ENCODE peak calls at places on chromosomes 5 and 9, in five cellular contexts. A, Z, D, I and W are unnamed samples. For H3K79me2, the result is how much of the 10 kb centered on the place peaks cover.

GRCh38 chr9:119289740-119290139 is 79.5 kb downstream of the BRINP1 start:
- DNase-seq in Z (no peak), I (peak), A (peak), D (peak), W (peak)

GRCh38 chr5:145848854-145849253 is 13.7 kb upstream of the PRELID2 start:
- DNase-seq in I (no peak), Z (peak), D (no peak), A (no peak), W (peak)

GRCh38 chr5:132422720-132423442 is 53.4 kb downstream of the SLC22A5 start:
- DNase-seq in D (no peak), I (peak), Z (no peak), A (peak), W (peak)

GRCh38 chr9:89497978-89498844 is at the start of gene SEMA4D:
- DNase-seq in D (peak), I (peak), A (peak), Z (no peak), W (peak)

GRCh38 chr5:96785271-96785670 is 22.5 kb downstream of the ERAP1 start:
- DNase-seq in D (no peak), I (no peak), A (no peak), Z (no peak), W (no peak)

GRCh38 chr9:16516887-16517286 is 353.6 kb downstream of the BNC2 start:
- DNase-seq in D (no peak), Z (no peak), A (peak), I (no peak), W (peak)

GRCh38 chr5:176491056-176491646 is 43.0 kb downstream of the FAF2 start:
- DNase-seq in A (no peak), Z (no peak), I (no peak), D (no peak), W (no peak)

GRCh38 chr5:914174-914573 is 21.5 kb downstream of the TRIP13 start:
- DNase-seq in I (no peak), D (no peak), Z (no peak), A (no peak), W (no peak)

GRCh38 chr9:93089024-93089423 is 7.0 kb upstream of the CARD19 start:
- DNase-seq in D (no peak), A (no peak), Z (no peak), I (no peak), W (no peak)

GRCh38 chr5:147752666-147753290 is 29.8 kb downstream of the JAKMIP2 start:
- DNase-seq in I (no peak), A (no peak), D (no peak), Z (no peak), W (no peak)

GRCh38 chr5:113005454-113005853 is 28.9 kb downstream of the DCP2 start:
- DNase-seq in A (peak), I (no peak), Z (no peak), D (no peak), W (peak)

GRCh38 chr9:89390068-89390555 is 71.8 kb downstream of the SECISBP2 start:
- DNase-seq in I (no peak), A (no peak), Z (no peak), D (no peak), W (no peak)

GRCh38 chr5:178642351-178642909 is 15.6 kb upstream of the CLK4 start:
- DNase-seq in I (no peak), D (peak), A (peak), Z (peak), W (peak)

DNA sequence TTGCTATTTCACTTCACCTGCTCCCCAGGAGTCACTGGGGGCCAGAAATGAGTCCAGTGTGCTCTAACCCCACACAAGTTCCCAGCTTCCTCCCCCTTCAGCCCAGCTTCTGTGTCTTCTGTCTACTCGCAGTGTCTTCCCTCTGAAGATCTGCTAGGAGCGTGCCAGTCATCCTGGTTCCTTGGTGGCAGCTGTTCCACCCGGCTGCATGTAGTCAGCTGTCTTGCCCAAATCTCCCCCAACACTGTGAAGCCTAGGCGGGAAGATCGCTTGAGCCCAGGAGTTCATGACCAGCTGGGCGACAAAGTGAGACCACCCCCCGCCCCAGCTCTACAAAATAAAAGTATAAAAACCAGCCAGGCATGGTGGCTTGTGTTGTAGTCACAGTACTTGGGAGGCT is 154.0 kb downstream of the GDNF start:
- DNase-seq in I (no peak), Z (no peak), A (no peak), D (no peak), W (no peak)
- H3K4me2 ChIP-seq in I (no peak), Z (no peak), A (no peak), D (no peak), W (no peak)

DNA sequence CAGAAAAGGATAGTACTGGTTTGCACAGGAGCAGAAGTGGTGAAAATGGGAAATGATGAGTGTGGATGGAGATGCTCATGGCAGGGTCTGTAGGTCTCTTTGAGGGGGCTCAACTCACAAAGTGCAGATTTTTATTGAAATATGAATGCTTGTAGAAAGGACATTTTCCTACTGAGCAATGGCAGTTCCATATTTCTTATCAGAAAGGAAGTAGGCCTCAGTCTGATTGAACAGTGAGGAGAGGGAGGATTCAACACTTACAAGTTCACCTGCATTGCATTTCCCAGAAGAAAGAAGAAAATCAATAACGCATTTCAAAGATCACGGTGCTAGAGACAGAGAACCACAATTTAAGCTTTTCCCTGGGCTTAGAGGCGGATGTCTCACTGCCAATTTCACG is 49.2 kb downstream of the ANXA2R start:
- DNase-seq in Z (no peak), D (no peak), A (no peak), I (no peak), W (no peak)
- H3K27ac ChIP-seq in Z (no peak), D (no peak), A (no peak), I (no peak), W (no peak)

GRCh38 chr5:17232405-17232804 is 15.0 kb downstream of the BASP1 start:
- DNase-seq in D (no peak), A (no peak), Z (no peak), I (no peak), W (no peak)
- H3K79me2 ChIP-seq in D (half or more), A (under half), Z (half or more), I (half or more), W (half or more)

DNA sequence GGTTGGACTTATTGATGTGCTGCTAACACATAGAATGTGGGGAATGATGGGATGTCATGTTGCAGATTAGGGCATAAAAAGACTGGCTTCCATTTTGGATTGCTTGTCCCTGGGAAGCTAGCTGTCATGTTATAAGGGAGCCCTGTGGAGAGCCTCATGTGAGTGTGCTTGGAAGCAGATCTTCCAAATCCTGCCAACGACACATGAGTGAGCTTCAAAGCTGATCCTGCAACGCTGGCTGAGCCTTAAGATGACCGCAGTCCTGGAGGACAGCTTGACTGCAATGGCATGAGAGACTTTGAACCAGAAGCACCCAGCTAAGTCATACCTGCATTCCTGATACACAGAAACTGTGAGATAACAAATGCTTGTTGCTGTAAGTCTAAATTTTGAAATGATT is 63.6 kb downstream of the NRG2 start:
- DNase-seq in A (no peak), I (no peak), Z (no peak), D (no peak), W (no peak)
- H3K4me2 ChIP-seq in A (no peak), I (no peak), Z (no peak), D (no peak), W (no peak)

DNA sequence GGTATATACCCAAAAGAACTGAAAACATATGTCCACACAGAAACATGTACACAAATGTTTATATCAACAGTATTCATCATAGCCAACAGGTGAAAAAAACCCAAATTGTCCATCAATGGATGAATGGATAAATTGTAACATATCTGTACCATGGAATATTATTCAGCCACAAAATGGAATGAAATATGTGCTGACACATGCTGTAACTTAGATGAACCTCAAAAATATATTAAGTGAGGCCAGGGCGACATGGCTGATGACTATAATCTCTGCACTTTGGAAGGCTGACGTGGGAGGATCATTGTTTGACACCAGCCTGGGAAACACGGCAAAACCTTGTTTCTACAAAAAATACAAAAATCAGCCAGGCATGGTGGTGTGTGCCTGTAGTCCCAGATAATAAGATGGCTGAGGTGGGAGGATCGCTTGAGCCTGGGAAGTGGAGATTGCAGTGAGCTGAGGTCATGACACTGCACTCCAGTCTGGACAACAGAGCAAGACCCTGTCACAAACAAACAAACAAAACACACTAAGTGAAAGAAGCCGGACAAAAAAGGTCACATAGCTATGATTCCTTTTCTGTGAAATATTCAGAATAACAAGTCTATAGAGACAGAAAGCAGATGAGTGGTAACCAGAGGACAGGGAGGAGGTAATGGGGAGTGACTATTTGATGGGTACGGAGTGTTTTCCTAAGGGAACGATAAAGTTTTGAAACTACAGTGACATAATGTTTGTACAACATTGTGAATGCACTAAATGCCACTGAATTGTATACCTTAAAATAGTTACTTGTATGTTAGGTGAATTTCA is 11.4 kb downstream of the KYAT1 start:
- DNase-seq in D (no peak), Z (no peak), A (peak), I (no peak), W (no peak)
- H3K27ac ChIP-seq in D (no peak), Z (no peak), A (no peak), I (no peak), W (no peak)

GRCh38 chr9:125747053-125747764 is at the start of gene PBX3:
- DNase-seq in I (peak), Z (no peak), A (peak), D (peak), W (peak)

GRCh38 chr9:125749287-125749935 is 2.2 kb downstream of the PBX3 start:
- DNase-seq in I (no peak), A (no peak), D (no peak), Z (no peak), W (no peak)

GRCh38 chr9:125748511-125749099 is 1.4 kb downstream of the PBX3 start:
- DNase-seq in D (peak), I (no peak), A (no peak), Z (no peak), W (no peak)

GRCh38 chr9:125746774-125747052 is 460 bp upstream of the PBX3 start:
- DNase-seq in A (no peak), D (no peak), I (no peak), Z (no peak), W (no peak)

DNA sequence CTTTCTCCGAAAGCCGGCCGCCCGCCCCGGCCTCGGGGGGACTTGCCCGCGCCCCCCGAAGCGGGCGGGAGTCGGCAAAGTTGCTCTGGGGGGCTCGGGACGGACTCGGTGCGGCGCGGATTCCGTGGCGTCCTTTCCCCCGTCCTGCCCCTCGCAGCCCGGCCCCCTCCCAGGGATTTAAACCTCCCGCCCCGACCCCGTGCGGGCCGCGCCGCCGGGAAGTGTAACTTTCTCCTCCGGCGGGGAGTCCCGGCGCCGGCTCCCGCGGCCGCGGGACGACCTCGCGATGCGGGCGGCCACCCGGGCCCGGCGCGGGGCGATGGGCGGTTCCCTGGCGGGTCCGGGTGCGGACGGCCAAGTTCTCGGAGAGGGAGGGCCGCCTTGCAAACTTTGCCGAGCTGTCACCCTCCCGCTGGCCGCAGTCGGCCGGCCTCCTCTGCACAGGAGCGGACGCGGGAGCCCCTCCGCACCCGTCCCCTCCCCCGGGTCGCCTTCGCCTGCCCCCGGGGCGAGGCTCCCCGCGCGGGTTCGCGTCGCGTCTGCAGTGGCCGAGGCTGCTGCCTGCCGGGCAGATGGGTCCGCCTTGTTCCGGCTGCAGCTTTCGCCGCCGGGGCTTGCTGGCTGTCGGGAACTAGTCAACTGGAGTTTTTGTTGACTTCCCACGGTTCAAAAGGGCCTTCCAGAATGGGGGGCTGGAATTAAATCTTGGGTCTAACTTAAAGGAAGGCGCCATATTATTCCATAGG is 765 bp downstream of the PBX3 start:
- DNase-seq in D (peak), I (peak), Z (no peak), A (peak), W (no peak)
- H3K79me2 ChIP-seq in D (half or more), I (under half), Z (under half), A (under half), W (half or more)

GRCh38 chr5:16666861-16667481 is 50.2 kb upstream of the RETREG1 start:
- DNase-seq in A (peak), I (no peak), D (peak), Z (no peak), W (peak)

GRCh38 chr5:16668194-16668593 is 51.4 kb upstream of the RETREG1 start:
- DNase-seq in A (no peak), D (no peak), Z (no peak), I (no peak), W (no peak)

GRCh38 chr5:16665611-16666010 is 48.8 kb upstream of the RETREG1 start:
- DNase-seq in D (peak), I (no peak), Z (no peak), A (no peak), W (peak)

GRCh38 chr5:16664368-16664767 is 47.6 kb upstream of the RETREG1 start:
- DNase-seq in I (no peak), A (no peak), D (no peak), Z (no peak), W (no peak)

GRCh38 chr5:16666140-16666860 is 49.5 kb upstream of the RETREG1 start:
- DNase-seq in I (no peak), A (no peak), Z (no peak), D (no peak), W (no peak)
- H3K4me2 ChIP-seq in I (no peak), A (no peak), Z (no peak), D (no peak), W (no peak)

GRCh38 chr9:120708526-120709224 is 5.6 kb downstream of the MEGF9 start:
- DNase-seq in A (no peak), I (no peak), Z (no peak), D (no peak), W (peak)
- H3K27ac ChIP-seq in A (no peak), I (no peak), Z (peak), D (no peak), W (peak)

GRCh38 chr5:68354315-68354714 is 138.8 kb downstream of the PIK3R1 start:
- DNase-seq in A (no peak), D (no peak), Z (no peak), I (no peak), W (no peak)

GRCh38 chr5:68352166-68352565 is 136.6 kb downstream of the PIK3R1 start:
- DNase-seq in D (no peak), A (no peak), I (no peak), Z (no peak), W (no peak)

GRCh38 chr5:68356623-68357022 is 141.1 kb downstream of the PIK3R1 start:
- DNase-seq in A (no peak), I (no peak), D (no peak), Z (no peak), W (no peak)

GRCh38 chr5:68356216-68356615 is 140.7 kb downstream of the PIK3R1 start:
- DNase-seq in Z (no peak), I (no peak), D (no peak), A (no peak), W (no peak)

GRCh38 chr5:68353624-68354023 is 138.1 kb downstream of the PIK3R1 start:
- DNase-seq in Z (no peak), I (no peak), D (no peak), A (no peak), W (no peak)
- H3K79me2 ChIP-seq in Z (under half), I (under half), D (under half), A (under half), W (under half)

GRCh38 chr5:39169081-39169480 is 50.3 kb downstream of the FYB1 start:
- DNase-seq in D (no peak), A (peak), Z (no peak), I (no peak), W (peak)
- H3K4me2 ChIP-seq in D (no peak), A (no peak), Z (no peak), I (no peak), W (no peak)